ENCODE peak calls at places on chromosomes 3 and 15, in four cellular contexts. X is H1, D is GM12878, S is K562. G is an unnamed sample.
A peak's percentile ranks its signal among the peaks of the same experiment; 100 is the strongest.

GRCh38 chr3:176631175-176631574 is 566.1 kb downstream of the TBL1XR1 start:
- DNase-seq in X (no peak), D (no peak), S (no peak), G (no peak)

GRCh38 chr3:132231633-132232032 is 85.6 kb upstream of the ACP3 start:
- DNase-seq in X (no peak), D (no peak), S (no peak), G (peak; percentile 22)

GRCh38 chr3:8972614-8973013 is 9.3 kb upstream of the RAD18 start:
- DNase-seq in X (no peak), D (no peak), S (peak; percentile 88), G (no peak)

GRCh38 chr3:106381265-106381942 is 512.6 kb upstream of the CBLB start:
- DNase-seq in X (no peak), D (no peak), S (no peak), G (no peak)

GRCh38 chr3:177448987-177449975 is 252.0 kb upstream of the TBL1XR1 start:
- DNase-seq in X (no peak), D (peak; percentile 36), S (no peak), G (no peak)

GRCh38 chr15:66879968-66880367 is 177.9 kb downstream of the SMAD6 start:
- DNase-seq in X (peak; percentile 26), D (no peak), S (no peak), G (no peak)

GRCh38 chr3:192816274-192816853 is 89.0 kb upstream of the FGF12 start:
- DNase-seq in X (no peak), D (no peak), S (peak; percentile 36), G (peak; percentile 33)

GRCh38 chr3:169545606-169546005 is 117.9 kb downstream of the MECOM start:
- DNase-seq in X (no peak), D (no peak), S (no peak), G (no peak)

GRCh38 chr3:21839592-21839991 is 88.6 kb upstream of the ZNF385D start:
- DNase-seq in X (peak; percentile 52), D (no peak), S (peak; percentile 37), G (no peak)

GRCh38 chr15:29035571-29036285 is 150.0 kb downstream of the APBA2 start:
- DNase-seq in X (no peak), D (no peak), S (no peak), G (no peak)

GRCh38 chr3:123997543-123997942 is 5.6 kb upstream of the ROPN1 start:
- DNase-seq in X (no peak), D (no peak), S (no peak), G (no peak)

GRCh38 chr15:50945725-50946124 is 37.2 kb downstream of the AP4E1 start:
- DNase-seq in X (no peak), D (no peak), S (no peak), G (no peak)

GRCh38 chr15:82048809-82049208 is 3.0 kb upstream of the MEX3B start:
- DNase-seq in X (no peak), D (no peak), S (no peak), G (no peak)

GRCh38 chr15:41796457-41796856 is 22.2 kb downstream of the MAPKBP1 start:
- DNase-seq in X (no peak), D (no peak), S (no peak), G (no peak)

GRCh38 chr15:61750271-61751084 is 309.8 kb downstream of the VPS13C start:
- DNase-seq in X (no peak), D (no peak), S (no peak), G (no peak)

GRCh38 chr3:5037828-5038227 is 58.6 kb downstream of the BHLHE40 start:
- DNase-seq in X (no peak), D (no peak), S (no peak), G (no peak)

GRCh38 chr15:70291696-70292510 is 194.2 kb upstream of the TLE3 start:
- DNase-seq in X (no peak), D (no peak), S (no peak), G (no peak)

GRCh38 chr3:14462738-14463137 is 60.3 kb downstream of the SLC6A6 start:
- DNase-seq in X (no peak), D (no peak), S (no peak), G (no peak)

GRCh38 chr15:39774688-39775267 is 7.9 kb downstream of the FSIP1 start:
- DNase-seq in X (no peak), D (no peak), S (no peak), G (no peak)

GRCh38 chr15:74210729-74211128 is 8.1 kb upstream of the STRA6 start:
- DNase-seq in X (no peak), D (no peak), S (no peak), G (no peak)

GRCh38 chr3:138195491-138195890 is 8.4 kb downstream of the ARMC8 start:
- DNase-seq in X (no peak), D (no peak), S (no peak), G (no peak)

GRCh38 chr3:160427832-160428424 is 21.7 kb downstream of the TRIM59 start:
- DNase-seq in X (no peak), D (no peak), S (no peak), G (no peak)
- H3K36me3 ChIP-seq in X (peaks cover 71% of the 10 kb centered on the region), D (peaks cover 8% of the 10 kb centered on the region), S (peaks cover 100% of the 10 kb centered on the region), G (peaks cover 81% of the 10 kb centered on the region)

GRCh38 chr3:187744169-187745151 is 808 bp downstream of the BCL6 start:
- DNase-seq in X (no peak), D (no peak), S (peak; percentile 69), G (no peak)

GRCh38 chr3:187745201-187746058 is at the start of gene BCL6:
- DNase-seq in X (peak; percentile 89), D (no peak), S (peak; percentile 96), G (peak; percentile 98)

GRCh38 chr3:187741403-187742350 is 3.6 kb downstream of the BCL6 start:
- DNase-seq in X (peak; percentile 67), D (no peak), S (peak; percentile 86), G (peak; percentile 65)

GRCh38 chr3:187742351-187743171 is 2.7 kb downstream of the BCL6 start:
- DNase-seq in X (no peak), D (no peak), S (peak; percentile 32), G (no peak)

DNA sequence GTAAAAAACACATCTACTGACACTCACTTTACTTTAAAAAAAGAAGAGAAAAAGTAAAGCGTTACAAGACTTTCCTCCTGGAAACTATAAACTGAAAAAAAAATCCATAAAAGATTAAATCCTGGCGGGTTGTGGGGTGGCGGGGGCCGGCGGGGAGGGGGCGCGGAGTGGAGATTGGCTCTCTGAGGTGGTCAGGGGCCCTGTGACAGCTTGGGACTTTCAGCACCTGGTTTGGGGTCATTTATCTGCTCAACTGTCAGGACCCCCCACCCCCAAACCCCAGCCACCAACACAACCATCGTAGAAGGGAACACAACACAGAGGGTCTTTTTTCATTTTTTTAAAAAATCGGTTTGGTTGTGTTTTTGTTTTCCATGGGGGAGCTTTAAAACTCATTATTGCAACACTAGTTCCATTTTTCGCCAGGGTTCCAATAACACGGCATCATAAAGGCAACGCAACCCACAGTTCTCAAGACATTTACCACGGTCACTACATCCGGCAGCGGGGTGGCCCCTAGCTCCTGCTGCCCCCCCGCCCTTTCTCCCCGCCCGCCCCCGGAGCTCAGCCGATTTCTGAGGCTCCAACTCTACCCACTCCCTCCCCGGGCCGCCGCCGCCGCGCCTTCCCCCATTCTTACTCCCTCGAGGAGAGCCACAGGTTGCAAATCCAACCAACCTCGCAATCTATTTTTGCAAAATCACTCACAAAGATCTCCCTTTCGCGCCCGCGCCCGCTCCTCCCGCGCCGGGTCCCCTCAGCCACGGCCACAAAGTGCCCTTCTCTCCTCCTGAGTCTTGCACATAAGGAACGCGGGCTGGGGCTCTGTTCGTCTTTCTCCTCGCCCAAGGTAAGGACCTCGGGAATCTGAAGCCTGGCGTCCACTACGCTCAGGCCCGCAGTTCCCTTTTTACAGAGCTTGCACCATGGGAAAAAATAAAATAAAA is 1.8 kb downstream of the BCL6 start:
- DNase-seq in X (peak; percentile 54), D (no peak), S (peak; percentile 73), G (no peak)
- TF ChIP-seq ZNF274 in X (no peak), D (no peak), S (no peak), G (no peak)

GRCh38 chr3:75188937-75189336 is 475.2 kb upstream of the FRG2C start:
- DNase-seq in X (no peak), D (no peak), S (no peak), G (no peak)

GRCh38 chr3:75192065-75192658 is 472.0 kb upstream of the FRG2C start:
- DNase-seq in X (peak; percentile 82), D (no peak), S (peak; percentile 56), G (peak; percentile 3)
- TF ChIP-seq EGR1 in X (no peak), D (no peak), S (no peak), G (no peak)

GRCh38 chr3:127017229-127017628 is 34.3 kb downstream of the PLXNA1 start:
- DNase-seq in X (no peak), D (no peak), S (no peak), G (no peak)

GRCh38 chr3:127014536-127015281 is 31.8 kb downstream of the PLXNA1 start:
- DNase-seq in X (no peak), D (no peak), S (no peak), G (no peak)

GRCh38 chr3:127015282-127016042 is 32.5 kb downstream of the PLXNA1 start:
- DNase-seq in X (no peak), D (peak; percentile 44), S (peak; percentile 10), G (no peak)

GRCh38 chr3:127016461-127016860 is 33.5 kb downstream of the PLXNA1 start:
- DNase-seq in X (no peak), D (no peak), S (no peak), G (no peak)

DNA sequence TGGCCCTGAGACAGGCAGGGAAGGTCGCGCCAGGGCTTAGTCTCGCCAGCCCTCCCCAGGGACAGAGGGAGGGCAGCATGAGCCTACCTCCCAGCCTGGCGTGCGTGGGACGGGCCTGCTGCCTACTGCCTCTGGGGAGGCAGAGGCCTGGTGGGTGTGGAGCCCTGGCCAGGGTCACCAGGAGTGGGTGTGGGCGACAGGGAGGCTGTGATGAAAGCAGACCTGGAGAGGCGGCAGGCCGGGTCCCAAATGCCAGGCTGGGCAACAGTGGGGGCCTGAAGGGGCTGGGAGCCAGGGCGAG is 33.1 kb downstream of the PLXNA1 start:
- DNase-seq in X (no peak), D (no peak), S (no peak), G (no peak)
- H3K36me3 ChIP-seq in X (peaks cover 55% of the 10 kb centered on the region), D (peaks cover 14% of the 10 kb centered on the region), S (peaks cover 87% of the 10 kb centered on the region), G (peaks cover 12% of the 10 kb centered on the region)

GRCh38 chr3:141623732-141624131 is 114.4 kb upstream of the RNF7 start:
- DNase-seq in X (no peak), D (no peak), S (no peak), G (no peak)
- TF ChIP-seq ZNF274 in X (no peak), D (no peak), S (no peak), G (no peak)

DNA sequence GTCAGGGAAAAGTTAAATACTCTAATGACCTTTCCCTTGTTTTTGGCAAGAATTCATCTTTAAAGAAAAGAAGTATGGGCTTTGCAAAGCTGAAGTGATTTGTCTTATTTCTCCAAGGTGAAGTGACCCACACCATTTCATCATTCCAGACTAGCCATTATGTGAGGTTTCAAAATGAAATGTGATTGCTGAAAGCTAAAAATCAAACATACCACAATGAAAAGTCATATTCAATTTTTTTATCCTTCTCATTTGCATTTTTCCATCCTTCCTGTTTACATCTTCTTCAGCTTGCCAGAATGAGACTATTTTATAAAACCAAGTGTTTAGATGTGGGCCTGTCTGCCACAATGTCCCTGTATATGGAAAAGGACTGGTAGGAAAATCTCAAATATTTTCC is 142.3 kb upstream of the STRIT1 start:
- DNase-seq in X (no peak), D (no peak), S (no peak), G (no peak)
- TF ChIP-seq EGR1 in X (no peak), D (no peak), S (no peak), G (no peak)

DNA sequence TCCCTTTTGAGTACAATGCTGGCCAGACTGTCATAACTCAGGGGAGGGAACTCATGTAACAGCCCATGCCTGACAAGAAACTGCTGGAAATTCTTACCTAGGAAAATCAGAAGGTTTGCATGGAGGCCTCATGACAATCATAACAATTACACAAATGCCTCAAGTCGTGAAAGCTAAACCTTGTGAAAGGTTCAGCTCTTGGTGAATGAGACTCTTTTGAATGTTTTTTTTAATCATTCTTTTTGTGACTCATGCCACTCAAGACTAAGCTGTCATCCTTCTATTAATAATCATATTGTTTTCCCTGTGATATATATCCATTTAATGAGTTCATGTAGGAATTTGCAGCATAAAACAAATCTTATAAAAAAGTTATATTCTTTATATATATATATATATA is 61.4 kb upstream of the LEKR1 start:
- DNase-seq in X (no peak), D (no peak), S (no peak), G (no peak)
- H3K36me3 ChIP-seq in X (no peaks in the 10 kb centered on the region), D (no peaks in the 10 kb centered on the region), S (no peaks in the 10 kb centered on the region), G (no peaks in the 10 kb centered on the region)